ENCODE peak calls at places on chromosomes 6 and 20, in six cellular contexts. S, R, G, Y, B and J are unnamed samples.

GRCh38 chr6:34280216-34280615 is 31.4 kb upstream of the SMIM29 start:
- DNase-seq in Y (no peak), S (no peak), R (no peak), G (no peak), B (no peak), J (no peak)

GRCh38 chr20:39893013-39893685 is 795.9 kb downstream of the MAFB start:
- DNase-seq in S (no peak), G (no peak), B (no peak), R (peak; percentile 6), Y (no peak), J (no peak)

GRCh38 chr6:84314377-84314898 is 87.0 kb upstream of the CEP162 start:
- DNase-seq in S (no peak), Y (no peak), R (no peak), B (no peak), G (no peak), J (no peak)

GRCh38 chr20:38094373-38094775 is 60.8 kb downstream of the RPRD1B start:
- DNase-seq in R (peak; percentile 67), B (peak; percentile 29), S (no peak), G (peak; percentile 15), Y (peak; percentile 67), J (peak; percentile 69)

GRCh38 chr20:3980260-3981131 is 34.9 kb downstream of the RNF24 start:
- DNase-seq in R (peak; percentile 57), B (peak; percentile 31), G (no peak), S (no peak), Y (no peak), J (no peak)

GRCh38 chr6:143397229-143398222 is 53.0 kb downstream of the ADAT2 start:
- DNase-seq in Y (no peak), G (peak; percentile 56), S (no peak), B (peak; percentile 99), R (peak; percentile 98), J (no peak)

GRCh38 chr6:131250121-131250520 is 114.9 kb downstream of the AKAP7 start:
- DNase-seq in R (no peak), S (no peak), G (no peak), B (peak; percentile 74), Y (peak; percentile 64), J (peak; percentile 51)

GRCh38 chr6:109073344-109074235 is 21.1 kb downstream of the SESN1 start:
- DNase-seq in S (peak; percentile 47), B (peak; percentile 75), Y (no peak), R (peak; percentile 21), G (peak; percentile 48), J (peak; percentile 65)

GRCh38 chr6:134310206-134310605 is 7.7 kb downstream of the SGK1 start:
- DNase-seq in B (no peak), G (no peak), R (no peak), Y (no peak), S (no peak), J (no peak)

GRCh38 chr6:147820520-147820919 is 312.0 kb downstream of the SAMD5 start:
- DNase-seq in G (no peak), B (no peak), S (no peak), R (no peak), Y (no peak), J (no peak)

GRCh38 chr20:48381353-48382120 is 446.3 kb downstream of the PREX1 start:
- DNase-seq in S (no peak), G (no peak), B (no peak), R (no peak), Y (no peak), J (no peak)

GRCh38 chr6:139161169-139161568 is 26.3 kb downstream of the HECA start:
- DNase-seq in R (no peak), G (peak; percentile 60), Y (no peak), S (no peak), B (no peak), J (no peak)

GRCh38 chr20:25078662-25079061 is 3.3 kb downstream of the VSX1 start:
- DNase-seq in Y (no peak), S (no peak), B (no peak), G (no peak), R (no peak), J (no peak)

GRCh38 chr6:334536-334935 is 42.2 kb downstream of the DUSP22 start:
- DNase-seq in R (no peak), Y (no peak), B (no peak), S (no peak), G (no peak), J (no peak)

GRCh38 chr6:33147807-33148666 is 44.2 kb downstream of the COL11A2 start:
- DNase-seq in G (no peak), Y (no peak), B (peak; percentile 60), R (peak; percentile 7), S (peak; percentile 16), J (no peak)